ENCODE peak calls at places on chromosomes 6 and 20, in six cellular contexts. I, U, N, K, H and V are unnamed samples.

GRCh38 chr6:129730477-129731165 is 20.6 kb upstream of the ARHGAP18 start:
- DNase-seq in I (peak; percentile 61), U (no peak), N (no peak), K (no peak), H (no peak), V (peak; percentile 40)

GRCh38 chr6:4776967-4777925 is 1.0 kb downstream of the CDYL start:
- DNase-seq in I (peak; percentile 54), U (no peak), N (no peak), K (peak; percentile 27), H (no peak), V (peak; percentile 54)

GRCh38 chr6:38634518-38634917 is 5.2 kb downstream of the BTBD9 start:
- DNase-seq in I (peak; percentile 9), U (no peak), N (no peak), K (no peak), H (no peak), V (no peak)

GRCh38 chr6:43738877-43739641 is 31.0 kb upstream of the VEGFA start:
- DNase-seq in I (no peak), U (no peak), N (no peak), K (no peak), H (no peak), V (no peak)

GRCh38 chr20:50491926-50492634 is 18.1 kb upstream of the PTPN1 start:
- DNase-seq in I (no peak), U (no peak), N (no peak), K (no peak), H (no peak), V (peak; percentile 65)

GRCh38 chr6:41599015-41599835 is 39.0 kb upstream of the MDFI start:
- DNase-seq in I (no peak), U (no peak), N (no peak), K (no peak), H (no peak), V (no peak)

GRCh38 chr20:24832518-24832917 is 116.6 kb upstream of the CST7 start:
- DNase-seq in I (no peak), U (peak; percentile 48), N (no peak), K (no peak), H (no peak), V (no peak)

GRCh38 chr6:148831531-148831930 is 84.7 kb downstream of the UST start:
- DNase-seq in I (no peak), U (no peak), N (no peak), K (peak; percentile 68), H (no peak), V (no peak)

GRCh38 chr6:35318200-35318844 is 20.7 kb downstream of the DEF6 start:
- DNase-seq in I (peak; percentile 88), U (peak; percentile 69), N (peak; percentile 83), K (peak; percentile 49), H (peak; percentile 88), V (peak; percentile 64)

GRCh38 chr6:91155129-91155528 is 568.3 kb upstream of the MAP3K7 start:
- DNase-seq in I (no peak), U (no peak), N (no peak), K (no peak), H (no peak), V (no peak)

GRCh38 chr6:34234667-34235604 is 1.7 kb upstream of the HMGA1 start:
- DNase-seq in I (no peak), U (no peak), N (no peak), K (no peak), H (peak; percentile 28), V (no peak)

GRCh38 chr6:63652980-63653379 is 17.4 kb downstream of the PHF3 start:
- DNase-seq in I (no peak), U (no peak), N (no peak), K (no peak), H (no peak), V (no peak)

GRCh38 chr20:3312940-3313656 is 74.1 kb upstream of the SLC4A11 start:
- DNase-seq in I (peak; percentile 9), U (no peak), N (no peak), K (peak; percentile 84), H (no peak), V (peak; percentile 44)

GRCh38 chr6:142387997-142388815 is 86.4 kb downstream of the ADGRG6 start:
- DNase-seq in I (peak; percentile 72), U (no peak), N (no peak), K (peak; percentile 71), H (no peak), V (peak; percentile 68)

GRCh38 chr6:44202972-44203750 is 13.6 kb upstream of the MYMX start:
- DNase-seq in I (peak; percentile 45), U (no peak), N (no peak), K (no peak), H (no peak), V (no peak)

GRCh38 chr6:21342496-21342895 is 251.1 kb upstream of the SOX4 start:
- DNase-seq in I (no peak), U (no peak), N (no peak), K (peak; percentile 8), H (no peak), V (no peak)

GRCh38 chr6:156563710-156564109 is 213.5 kb upstream of the ARID1B start:
- DNase-seq in I (no peak), U (no peak), N (no peak), K (no peak), H (no peak), V (no peak)

GRCh38 chr20:61766921-61767610 is 298.6 kb downstream of the TAF4 start:
- DNase-seq in I (no peak), U (no peak), N (no peak), K (no peak), H (no peak), V (no peak)

GRCh38 chr6:69789573-69789972 is 7.2 kb downstream of the LMBRD1 start:
- DNase-seq in I (no peak), U (no peak), N (no peak), K (no peak), H (no peak), V (no peak)

GRCh38 chr6:157145656-157146285 is 177.5 kb downstream of the TMEM242 start:
- DNase-seq in I (no peak), U (no peak), N (no peak), K (no peak), H (no peak), V (peak; percentile 55)

GRCh38 chr20:62769346-62770071 is 26.8 kb upstream of the MRGBP start:
- DNase-seq in I (no peak), U (no peak), N (peak; percentile 5), K (no peak), H (peak; percentile 5), V (no peak)

GRCh38 chr20:62063981-62064787 is 1.5 kb downstream of the TAF4 start:
- DNase-seq in I (peak; percentile 38), U (peak; percentile 60), N (peak; percentile 58), K (no peak), H (peak; percentile 56), V (no peak)

GRCh38 chr20:48025661-48026060 is 240.4 kb upstream of the SULF2 start:
- DNase-seq in I (peak; percentile 63), U (no peak), N (no peak), K (peak; percentile 72), H (no peak), V (peak; percentile 92)

GRCh38 chr6:122696853-122697252 is 82.7 kb upstream of the FABP7 start:
- DNase-seq in I (peak; percentile 94), U (no peak), N (no peak), K (no peak), H (no peak), V (peak; percentile 61)

GRCh38 chr6:49565855-49566254 is 15.4 kb downstream of the C6orf141 start:
- DNase-seq in I (peak; percentile 65), U (no peak), N (no peak), K (no peak), H (no peak), V (no peak)

GRCh38 chr6:148509789-148510581 is 167.3 kb downstream of the SASH1 start:
- DNase-seq in I (no peak), U (peak; percentile 88), N (peak; percentile 71), K (peak; percentile 100), H (peak; percentile 56), V (peak; percentile 99)

GRCh38 chr6:7201732-7202541 is 94.2 kb downstream of the RREB1 start:
- DNase-seq in I (no peak), U (no peak), N (peak; percentile 52), K (no peak), H (peak; percentile 53), V (no peak)

GRCh38 chr20:62489940-62490263 is 14.1 kb upstream of the GATA5 start:
- DNase-seq in I (no peak), U (no peak), N (no peak), K (no peak), H (no peak), V (no peak)

GRCh38 chr6:166586424-166587156 is at the start of gene RAMACL:
- DNase-seq in I (peak; percentile 20), U (no peak), N (no peak), K (no peak), H (no peak), V (no peak)

GRCh38 chr20:52104546-52105044 is 87.0 kb downstream of the ZFP64 start:
- DNase-seq in I (no peak), U (no peak), N (no peak), K (peak; percentile 20), H (no peak), V (peak; percentile 18)

GRCh38 chr6:90105766-90106165 is 190.9 kb downstream of the BACH2 start:
- DNase-seq in I (no peak), U (no peak), N (no peak), K (no peak), H (no peak), V (no peak)

GRCh38 chr6:18388942-18389341 is 1.8 kb downstream of the RNF144B start:
- DNase-seq in I (peak; percentile 90), U (no peak), N (no peak), K (peak; percentile 91), H (no peak), V (peak; percentile 58)

GRCh38 chr6:33894438-33894837 is 90.6 kb upstream of the MLN start:
- DNase-seq in I (no peak), U (no peak), N (no peak), K (peak; percentile 80), H (no peak), V (peak; percentile 24)

GRCh38 chr20:10357974-10358373 is 76.0 kb downstream of the MKKS start:
- DNase-seq in I (no peak), U (no peak), N (no peak), K (no peak), H (no peak), V (peak; percentile 44)
- TF ChIP-seq CTCF in I (peak; percentile 57), U (peak; percentile 51), N (peak; percentile 38), K (peak; percentile 53), H (peak; percentile 20), V (peak; percentile 81)

DNA sequence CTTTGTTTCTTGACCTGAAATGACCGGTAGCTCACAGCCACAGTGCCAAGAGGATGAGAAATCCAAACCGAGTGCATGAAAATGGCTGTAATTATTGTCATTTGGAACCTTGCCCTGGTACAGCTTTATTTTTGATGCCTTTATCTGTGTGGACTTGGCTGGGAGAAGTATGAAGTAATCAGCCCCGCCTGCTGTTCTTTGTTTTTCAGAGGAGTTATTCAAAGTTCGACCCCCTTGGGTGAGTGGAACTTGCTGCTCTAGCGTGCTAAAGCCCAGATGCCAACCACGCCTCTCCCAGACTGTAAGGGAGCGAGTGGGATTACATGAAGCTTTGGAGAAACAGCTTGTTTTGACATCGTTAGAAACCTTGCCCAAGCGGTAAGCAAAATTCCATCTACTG is 48.3 kb downstream of the ECT2L start:
- DNase-seq in I (no peak), U (no peak), N (peak; percentile 70), K (peak; percentile 94), H (peak; percentile 38), V (peak; percentile 62)
- H3K4me3 ChIP-seq in I (no peak overlapping the region), U (no peak overlapping the region), N (peak overlapping the region; percentile 32), K (peak overlapping the region; percentile 17), H (no peak overlapping the region), V (no peak overlapping the region)

GRCh38 chr20:33667245-33668086 is 723 bp downstream of the ACTL10 start:
- DNase-seq in I (peak; percentile 76), U (peak; percentile 83), N (peak; percentile 58), K (peak; percentile 59), H (peak; percentile 85), V (peak; percentile 79)
- TF ChIP-seq CTCF in I (no peak), U (no peak), N (no peak), K (no peak), H (no peak), V (no peak)

GRCh38 chr6:145380186-145380585 is 355.1 kb downstream of the EPM2A start:
- DNase-seq in I (no peak), U (no peak), N (no peak), K (no peak), H (no peak), V (no peak)
- H3K4me3 ChIP-seq in I (no peak overlapping the region), U (no peak overlapping the region), N (no peak overlapping the region), K (no peak overlapping the region), H (no peak overlapping the region), V (no peak overlapping the region)